ENCODE peak calls at places on chromosomes 12 and 14, in seven cellular contexts. D is heart right ventricle, R is endothelial cell of umbilical vein, O is aorta, T is cardiac muscle cell, A is MM.1S, B is colonic mucosa. Q is an unnamed sample.

GRCh38 chr12:65364021-65364420 is 85.5 kb downstream of the MSRB3 start:
- DNase-seq in D (no peak), R (no peak), O (no peak), T (peak; percentile 54), A (no peak), B (no peak), Q (no peak)

GRCh38 chr12:62014330-62014729 is 245.9 kb upstream of the USP15 start:
- DNase-seq in D (no peak), R (no peak), O (no peak), T (no peak), A (no peak), B (no peak), Q (no peak)

GRCh38 chr14:60637490-60638452 is 11.5 kb downstream of the SIX1 start:
- DNase-seq in D (no peak), R (no peak), O (no peak), T (peak; percentile 40), A (no peak), B (no peak), Q (peak; percentile 89)

GRCh38 chr14:101087614-101088394 is 184.3 kb upstream of the RTL1 start:
- DNase-seq in D (no peak), R (no peak), O (no peak), T (peak; percentile 44), A (no peak), B (peak; percentile 10), Q (no peak)

GRCh38 chr14:90846511-90846910 is 30.3 kb upstream of the TTC7B start:
- DNase-seq in D (no peak), R (no peak), O (no peak), T (no peak), A (no peak), B (no peak), Q (no peak)

GRCh38 chr12:110536834-110537604 is 34.9 kb downstream of the RAD9B start:
- DNase-seq in D (no peak), R (no peak), O (no peak), T (no peak), A (no peak), B (no peak), Q (no peak)

GRCh38 chr12:6226002-6226700 is 26.0 kb downstream of the CD9 start:
- DNase-seq in D (peak; percentile 77), R (peak; percentile 68), O (peak; percentile 92), T (peak; percentile 93), A (no peak), B (peak; percentile 68), Q (no peak)

GRCh38 chr14:52121441-52121840 is 52.6 kb upstream of the NID2 start:
- DNase-seq in D (no peak), R (no peak), O (no peak), T (no peak), A (no peak), B (no peak), Q (no peak)

GRCh38 chr14:102728509-102728908 is 48.7 kb upstream of the TRAF3 start:
- DNase-seq in D (no peak), R (no peak), O (no peak), T (no peak), A (no peak), B (no peak), Q (no peak)

GRCh38 chr12:15163001-15163400 is 58.2 kb downstream of the RERG start:
- DNase-seq in D (no peak), R (no peak), O (no peak), T (no peak), A (no peak), B (no peak), Q (no peak)

GRCh38 chr12:54680374-54680773 is 32.2 kb upstream of the DCD start:
- DNase-seq in D (no peak), R (no peak), O (no peak), T (peak; percentile 9), A (peak; percentile 24), B (peak; percentile 23), Q (peak; percentile 43)

GRCh38 chr14:69154779-69155178 is 1.9 kb upstream of the DCAF5 start:
- DNase-seq in D (no peak), R (peak; percentile 24), O (no peak), T (peak; percentile 45), A (no peak), B (no peak), Q (peak; percentile 55)

GRCh38 chr12:48165089-48166031 is 8.0 kb upstream of the ASB8 start:
- DNase-seq in D (no peak), R (peak; percentile 67), O (no peak), T (peak; percentile 75), A (peak; percentile 58), B (peak; percentile 58), Q (peak; percentile 69)

GRCh38 chr12:81263072-81263471 is 185.2 kb downstream of the ACSS3 start:
- DNase-seq in D (no peak), R (no peak), O (no peak), T (no peak), A (no peak), B (no peak), Q (no peak)

GRCh38 chr12:131749618-131750315 is 38.9 kb downstream of the SFSWAP start:
- DNase-seq in D (no peak), R (no peak), O (no peak), T (no peak), A (no peak), B (no peak), Q (no peak)
- H3K36me3 ChIP-seq in D (peaks cover 4% of the 10 kb centered on the region), R (peaks cover 3% of the 10 kb centered on the region), O (no peaks in the 10 kb centered on the region), T (peaks cover 9% of the 10 kb centered on the region), A (no peaks in the 10 kb centered on the region), B (peaks cover 5% of the 10 kb centered on the region), Q (peaks cover 12% of the 10 kb centered on the region)

GRCh38 chr12:84077692-84078091 is 834.9 kb downstream of the SLC6A15 start:
- DNase-seq in D (no peak), R (no peak), O (no peak), T (peak; percentile 3), A (no peak), B (no peak), Q (no peak)
- H3K4me3 ChIP-seq in D (no peak overlapping the region), R (no peak overlapping the region), O (no peak overlapping the region), T (no peak overlapping the region), A (no peak overlapping the region), B (no peak overlapping the region), Q (no peak overlapping the region)

DNA sequence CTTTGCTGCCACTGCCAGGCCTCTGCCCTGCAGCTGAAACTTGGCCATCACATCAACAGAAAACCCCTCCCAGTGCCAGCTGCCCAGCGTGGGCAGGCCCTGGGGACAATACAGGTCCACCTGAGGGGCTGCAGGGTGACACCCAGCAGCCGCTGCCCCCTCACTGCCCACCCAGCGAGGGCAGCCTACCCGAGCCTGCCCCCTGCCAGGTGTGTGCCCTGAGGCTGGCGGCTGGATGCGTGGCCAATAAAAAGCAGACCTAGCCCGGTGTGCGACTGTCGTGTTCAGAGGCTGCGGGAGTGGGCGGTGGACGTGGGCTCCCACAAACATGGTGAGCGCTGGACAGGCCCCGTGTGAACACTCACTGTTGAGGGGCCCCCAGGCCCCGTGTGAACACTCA is 4.7 kb upstream of the ADSS1 start:
- DNase-seq in D (no peak), R (no peak), O (no peak), T (no peak), A (no peak), B (no peak), Q (no peak)
- H3K36me3 ChIP-seq in D (no peaks in the 10 kb centered on the region), R (peaks cover 8% of the 10 kb centered on the region), O (no peaks in the 10 kb centered on the region), T (no peaks in the 10 kb centered on the region), A (no peaks in the 10 kb centered on the region), B (no peaks in the 10 kb centered on the region), Q (peaks cover under 1% of the 10 kb centered on the region)

DNA sequence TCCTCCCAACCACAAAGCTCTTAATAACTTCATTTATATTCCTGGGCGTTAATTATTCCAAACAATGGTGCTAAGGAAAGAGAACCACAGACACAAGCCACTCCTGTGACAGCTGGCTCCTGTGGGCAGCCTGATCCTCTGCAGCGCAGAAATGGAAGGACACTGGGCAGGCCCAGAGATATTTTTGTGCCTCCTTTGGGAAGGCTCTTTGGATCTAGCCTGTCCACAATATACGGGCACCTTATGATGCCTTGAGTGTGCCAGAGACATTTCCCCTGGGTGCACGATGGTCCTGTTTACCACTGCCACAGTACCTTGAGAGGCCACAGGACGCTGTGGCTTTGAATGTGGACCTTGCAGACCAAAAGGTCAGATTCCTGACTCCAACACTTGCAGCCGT is 2.1 kb downstream of the ASB2 start:
- DNase-seq in D (no peak), R (no peak), O (no peak), T (no peak), A (no peak), B (no peak), Q (no peak)
- H3K4me3 ChIP-seq in D (peak overlapping the region; percentile 52), R (no peak overlapping the region), O (peak overlapping the region; percentile 76), T (no peak overlapping the region), A (no peak overlapping the region), B (no peak overlapping the region), Q (no peak overlapping the region)

Q was measured in H7.